ENCODE peak calls at places on chromosomes 2 and 18, in four cellular contexts. One of them, this sample, is unnamed.

GRCh38 chr18:9627642-9628041 is 13.3 kb upstream of the PPP4R1 start:
- DNase-seq in upper lobe of right lung: no peak
- DNase-seq in colonic mucosa: no peak
- DNase-seq in neural progenitor cell: no peak
- DNase-seq in this sample: peak

GRCh38 chr2:16287281-16287680 is 346.9 kb downstream of the MYCN start:
- DNase-seq in upper lobe of right lung: no peak
- DNase-seq in colonic mucosa: no peak
- DNase-seq in neural progenitor cell: no peak
- DNase-seq in this sample: no peak

GRCh38 chr2:228600265-228600664 is 418.8 kb upstream of the SPHKAP start:
- DNase-seq in upper lobe of right lung: no peak
- DNase-seq in colonic mucosa: no peak
- DNase-seq in neural progenitor cell: no peak
- DNase-seq in this sample: peak

GRCh38 chr2:108823286-108823685 is 36.7 kb downstream of the CCDC138 start:
- DNase-seq in upper lobe of right lung: no peak
- DNase-seq in colonic mucosa: no peak
- DNase-seq in neural progenitor cell: no peak
- DNase-seq in this sample: no peak

GRCh38 chr2:69088471-69088870 is 75.5 kb downstream of the ANTXR1 start:
- DNase-seq in upper lobe of right lung: no peak
- DNase-seq in colonic mucosa: no peak
- DNase-seq in neural progenitor cell: no peak
- DNase-seq in this sample: no peak

GRCh38 chr2:2252179-2252578 is 78.9 kb downstream of the MYT1L start:
- DNase-seq in upper lobe of right lung: peak
- DNase-seq in colonic mucosa: no peak
- DNase-seq in neural progenitor cell: no peak
- DNase-seq in this sample: no peak

GRCh38 chr2:45223531-45223930 is 214.3 kb upstream of the SIX2 start:
- DNase-seq in upper lobe of right lung: no peak
- DNase-seq in colonic mucosa: no peak
- DNase-seq in neural progenitor cell: no peak
- DNase-seq in this sample: no peak

GRCh38 chr2:120526047-120526562 is 180.2 kb downstream of the INHBB start:
- DNase-seq in upper lobe of right lung: no peak
- DNase-seq in colonic mucosa: no peak
- DNase-seq in neural progenitor cell: peak
- DNase-seq in this sample: no peak

GRCh38 chr18:46278481-46279465 is 174.6 kb downstream of the HAUS1 start:
- DNase-seq in upper lobe of right lung: no peak
- DNase-seq in colonic mucosa: no peak
- DNase-seq in neural progenitor cell: no peak
- DNase-seq in this sample: peak

GRCh38 chr2:216572582-216573578 is 60.3 kb upstream of the IGFBP2 start:
- DNase-seq in upper lobe of right lung: no peak
- DNase-seq in colonic mucosa: peak
- DNase-seq in neural progenitor cell: no peak
- DNase-seq in this sample: no peak

GRCh38 chr2:70923378-70924015 is 12.2 kb upstream of the ATP6V1B1 start:
- DNase-seq in upper lobe of right lung: no peak
- DNase-seq in colonic mucosa: no peak
- DNase-seq in neural progenitor cell: peak
- DNase-seq in this sample: no peak

GRCh38 chr2:189629553-189630453 is 31.5 kb upstream of the ASNSD1 start:
- DNase-seq in upper lobe of right lung: no peak
- DNase-seq in colonic mucosa: no peak
- DNase-seq in neural progenitor cell: no peak
- DNase-seq in this sample: no peak

GRCh38 chr2:74712223-74713053 is 58.4 kb downstream of the SEMA4F start:
- DNase-seq in upper lobe of right lung: no peak
- DNase-seq in colonic mucosa: no peak
- DNase-seq in neural progenitor cell: no peak
- DNase-seq in this sample: no peak

GRCh38 chr18:47932603-47933002 is 2.1 kb upstream of the SMAD2 start:
- DNase-seq in upper lobe of right lung: no peak
- DNase-seq in colonic mucosa: no peak
- DNase-seq in neural progenitor cell: peak
- DNase-seq in this sample: no peak

GRCh38 chr2:46134531-46135229 is 162.5 kb upstream of the EPAS1 start:
- DNase-seq in upper lobe of right lung: no peak
- DNase-seq in colonic mucosa: no peak
- DNase-seq in neural progenitor cell: no peak
- DNase-seq in this sample: peak

GRCh38 chr2:172246649-172247048 is 143.9 kb upstream of the DLX2 start:
- DNase-seq in upper lobe of right lung: no peak
- DNase-seq in colonic mucosa: no peak
- DNase-seq in neural progenitor cell: no peak
- DNase-seq in this sample: no peak

GRCh38 chr2:190318931-190319556 is 582 bp downstream of the HIBCH start:
- DNase-seq in upper lobe of right lung: no peak
- DNase-seq in colonic mucosa: peak
- DNase-seq in neural progenitor cell: peak
- DNase-seq in this sample: no peak

GRCh38 chr2:200081221-200081620 is 125.8 kb downstream of the MAIP1 start:
- DNase-seq in upper lobe of right lung: no peak
- DNase-seq in colonic mucosa: no peak
- DNase-seq in neural progenitor cell: peak
- DNase-seq in this sample: no peak

GRCh38 chr2:187415449-187415848 is 32.6 kb downstream of the CALCRL start:
- DNase-seq in upper lobe of right lung: no peak
- DNase-seq in colonic mucosa: no peak
- DNase-seq in neural progenitor cell: no peak
- DNase-seq in this sample: no peak

DNA sequence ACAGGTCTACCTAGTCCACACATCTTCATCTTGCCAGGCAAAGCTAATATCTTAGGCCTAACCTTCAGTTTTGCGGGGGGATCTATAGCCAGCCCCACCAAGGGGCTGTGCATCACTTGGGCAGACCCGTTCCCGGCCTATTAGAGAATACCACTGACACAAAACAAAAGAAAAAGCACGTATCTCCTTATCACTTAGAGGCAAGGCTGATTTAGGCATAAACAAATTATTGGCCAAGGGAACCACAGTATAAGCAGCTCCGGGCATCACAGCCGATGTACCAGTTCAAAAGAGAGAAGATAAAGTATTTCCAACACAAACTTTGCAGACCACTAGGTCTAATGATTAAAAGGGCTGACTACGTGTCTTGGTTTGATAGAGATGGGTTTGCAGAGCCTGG is 248.0 kb downstream of the TCF4 start:
- DNase-seq in upper lobe of right lung: no peak
- DNase-seq in colonic mucosa: no peak
- DNase-seq in neural progenitor cell: no peak
- DNase-seq in this sample: no peak
- H3K27ac ChIP-seq in upper lobe of right lung: no peak
- H3K27ac ChIP-seq in colonic mucosa: no peak
- H3K27ac ChIP-seq in neural progenitor cell: no peak
- H3K27ac ChIP-seq in this sample: no peak

GRCh38 chr2:136112949-136113766 is 4.8 kb downstream of the CXCR4 start:
- DNase-seq in upper lobe of right lung: no peak
- DNase-seq in colonic mucosa: no peak
- DNase-seq in neural progenitor cell: no peak
- DNase-seq in this sample: no peak

GRCh38 chr2:136113767-136114070 is 4.2 kb downstream of the CXCR4 start:
- DNase-seq in upper lobe of right lung: no peak
- DNase-seq in colonic mucosa: no peak
- DNase-seq in neural progenitor cell: no peak
- DNase-seq in this sample: no peak

GRCh38 chr2:136116111-136116812 is 1.7 kb downstream of the CXCR4 start:
- DNase-seq in upper lobe of right lung: peak
- DNase-seq in colonic mucosa: peak
- DNase-seq in neural progenitor cell: peak
- DNase-seq in this sample: no peak

GRCh38 chr2:136115183-136115751 is 2.7 kb downstream of the CXCR4 start:
- DNase-seq in upper lobe of right lung: no peak
- DNase-seq in colonic mucosa: no peak
- DNase-seq in neural progenitor cell: no peak
- DNase-seq in this sample: no peak

GRCh38 chr2:136114392-136114791 is 3.6 kb downstream of the CXCR4 start:
- DNase-seq in upper lobe of right lung: no peak
- DNase-seq in colonic mucosa: no peak
- DNase-seq in neural progenitor cell: no peak
- DNase-seq in this sample: no peak
- H3K4me3 ChIP-seq in upper lobe of right lung: peak
- H3K4me3 ChIP-seq in colonic mucosa: no peak
- H3K4me3 ChIP-seq in neural progenitor cell: no peak
- H3K4me3 ChIP-seq in this sample: no peak

GRCh38 chr2:149487189-149487588 is 100.4 kb downstream of the MMADHC start:
- DNase-seq in upper lobe of right lung: no peak
- DNase-seq in colonic mucosa: no peak
- DNase-seq in neural progenitor cell: no peak
- DNase-seq in this sample: no peak
- TF ChIP-seq CTCF in upper lobe of right lung: no peak
- TF ChIP-seq CTCF in colonic mucosa: no peak
- TF ChIP-seq CTCF in neural progenitor cell: no peak
- TF ChIP-seq CTCF in this sample: no peak

DNA sequence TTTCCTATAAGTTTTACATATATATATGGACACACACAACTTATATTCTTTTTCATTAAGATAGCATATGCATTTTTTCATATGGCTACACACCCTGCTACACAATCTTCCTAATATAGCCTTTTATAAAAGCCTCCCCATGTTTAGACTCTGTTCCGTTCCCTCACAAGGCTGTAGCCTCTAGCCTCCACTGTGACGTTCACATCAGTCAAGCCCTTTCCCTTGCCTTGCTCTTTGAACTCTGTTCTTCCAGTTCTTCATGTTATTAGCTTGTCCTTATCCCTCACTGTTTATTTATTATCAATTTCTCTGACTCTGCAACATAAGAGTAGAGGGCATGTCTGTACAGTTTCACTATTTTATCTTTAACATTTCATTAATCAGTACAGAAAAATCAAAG is 38.9 kb downstream of the HADHB start:
- DNase-seq in upper lobe of right lung: no peak
- DNase-seq in colonic mucosa: no peak
- DNase-seq in neural progenitor cell: no peak
- DNase-seq in this sample: no peak
- H3K27ac ChIP-seq in upper lobe of right lung: no peak
- H3K27ac ChIP-seq in colonic mucosa: no peak
- H3K27ac ChIP-seq in neural progenitor cell: no peak
- H3K27ac ChIP-seq in this sample: no peak

GRCh38 chr2:170712653-170713279 is 2.4 kb upstream of the SP5 start:
- DNase-seq in upper lobe of right lung: no peak
- DNase-seq in colonic mucosa: no peak
- DNase-seq in neural progenitor cell: peak
- DNase-seq in this sample: no peak

GRCh38 chr2:170711774-170712652 is 3.1 kb upstream of the SP5 start:
- DNase-seq in upper lobe of right lung: no peak
- DNase-seq in colonic mucosa: peak
- DNase-seq in neural progenitor cell: peak
- DNase-seq in this sample: no peak

GRCh38 chr2:170714156-170715061 is 728 bp upstream of the SP5 start:
- DNase-seq in upper lobe of right lung: peak
- DNase-seq in colonic mucosa: peak
- DNase-seq in neural progenitor cell: peak
- DNase-seq in this sample: no peak

GRCh38 chr2:170715062-170715931 is at the start of gene SP5:
- DNase-seq in upper lobe of right lung: peak
- DNase-seq in colonic mucosa: peak
- DNase-seq in neural progenitor cell: peak
- DNase-seq in this sample: peak

GRCh38 chr2:170713280-170714155 is 1.6 kb upstream of the SP5 start:
- DNase-seq in upper lobe of right lung: peak
- DNase-seq in colonic mucosa: peak
- DNase-seq in neural progenitor cell: peak
- DNase-seq in this sample: no peak
- H3K4me3 ChIP-seq in upper lobe of right lung: peak
- H3K4me3 ChIP-seq in colonic mucosa: peak
- H3K4me3 ChIP-seq in neural progenitor cell: peak
- H3K4me3 ChIP-seq in this sample: no peak

DNA sequence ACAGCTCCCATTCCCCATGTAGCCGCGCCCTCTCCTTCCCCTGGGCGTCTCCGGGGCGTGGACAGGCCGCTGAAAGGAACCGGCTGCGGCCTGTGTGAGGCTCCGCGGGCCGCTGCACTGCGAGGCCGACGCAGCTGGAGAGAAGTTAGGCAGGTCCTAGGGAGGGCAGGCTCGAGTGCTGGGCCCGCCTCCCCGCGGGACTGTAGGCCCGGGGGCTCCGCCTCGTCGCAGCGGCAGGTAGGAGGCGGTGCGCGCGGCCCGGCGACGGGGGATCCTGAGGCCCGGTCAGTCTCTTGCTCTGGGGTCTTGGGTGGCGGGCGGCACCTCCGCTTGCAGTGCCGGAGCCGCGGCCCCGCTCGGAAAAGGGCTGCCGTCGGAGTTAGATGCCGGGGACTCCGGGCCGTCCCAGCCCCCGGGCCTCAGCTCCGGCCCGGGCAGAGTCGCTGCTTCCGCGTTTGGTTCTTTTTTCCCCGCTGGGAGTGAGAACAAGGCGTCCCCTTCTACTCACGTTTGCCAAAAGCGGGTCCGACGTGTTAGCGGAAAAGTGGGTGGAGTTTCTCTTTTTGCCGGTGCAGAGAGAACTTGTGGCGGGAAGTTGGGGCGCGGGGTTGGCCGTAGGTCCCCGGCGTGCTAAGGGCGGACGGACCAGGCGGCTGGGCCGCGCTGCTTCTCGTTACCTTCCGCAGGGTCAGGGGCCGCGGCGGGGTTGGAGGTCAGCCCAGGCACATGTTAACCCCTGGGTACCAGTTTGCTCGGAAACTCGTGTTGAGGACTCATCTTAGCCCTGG is at the start of gene VRK2:
- DNase-seq in upper lobe of right lung: peak
- DNase-seq in colonic mucosa: peak
- DNase-seq in neural progenitor cell: peak
- DNase-seq in this sample: peak
- TF ChIP-seq CTCF in upper lobe of right lung: peak
- TF ChIP-seq CTCF in colonic mucosa: no peak
- TF ChIP-seq CTCF in neural progenitor cell: peak
- TF ChIP-seq CTCF in this sample: no peak

DNA sequence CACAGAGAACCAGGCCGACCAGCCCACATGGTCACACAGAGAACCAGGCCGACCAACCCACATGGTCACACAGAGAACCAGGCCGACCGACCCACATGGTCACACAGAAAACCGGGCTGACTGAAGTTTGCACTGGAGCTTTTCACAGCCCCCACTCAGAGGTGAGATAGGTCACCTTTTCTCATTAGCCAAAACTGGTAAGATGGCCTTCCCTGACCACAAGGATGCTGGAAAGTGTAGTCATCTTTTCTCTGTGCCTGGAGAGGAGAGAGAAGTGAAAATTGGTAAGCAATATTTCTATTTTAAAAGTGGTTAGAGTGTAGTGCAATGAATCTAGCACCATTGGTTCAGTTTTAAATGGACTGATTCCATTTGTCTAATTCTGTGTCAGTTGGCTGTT is 247.1 kb downstream of the NEDD4L start:
- DNase-seq in upper lobe of right lung: no peak
- DNase-seq in colonic mucosa: no peak
- DNase-seq in neural progenitor cell: no peak
- DNase-seq in this sample: no peak
- H3K27ac ChIP-seq in upper lobe of right lung: no peak
- H3K27ac ChIP-seq in colonic mucosa: no peak
- H3K27ac ChIP-seq in neural progenitor cell: no peak
- H3K27ac ChIP-seq in this sample: no peak

GRCh38 chr2:136423516-136423996 is 305.6 kb upstream of the CXCR4 start:
- DNase-seq in upper lobe of right lung: peak
- DNase-seq in colonic mucosa: peak
- DNase-seq in neural progenitor cell: peak
- DNase-seq in this sample: peak
- H3K4me3 ChIP-seq in upper lobe of right lung: peak
- H3K4me3 ChIP-seq in colonic mucosa: peak
- H3K4me3 ChIP-seq in neural progenitor cell: peak
- H3K4me3 ChIP-seq in this sample: peak